ENCODE peak calls at places on chromosomes 13 and 19, in eight cellular contexts. K is A549, V is fibroblast of lung, Z is endothelial cell of umbilical vein, J is trophoblast cell, C is GM23248, H is OCI-LY7, U is Karpas-422. G is an unnamed sample.

GRCh38 chr19:41995959-41996797 is 2.1 kb upstream of the ATP1A3 start:
- DNase-seq in K (peak; percentile 72), V (no peak), Z (no peak), J (no peak), C (peak; percentile 40), H (peak; percentile 42), U (peak; percentile 83), G (no peak)

GRCh38 chr19:19345232-19345631 is 24.6 kb downstream of the MAU2 start:
- DNase-seq in K (no peak), V (no peak), Z (no peak), J (peak; percentile 2), C (no peak), H (no peak), U (no peak), G (no peak)

GRCh38 chr13:23867027-23867491 is 22.1 kb downstream of the MIPEP start:
- DNase-seq in K (no peak), V (peak; percentile 73), Z (peak; percentile 30), J (no peak), C (peak; percentile 78), H (no peak), U (no peak), G (no peak)

GRCh38 chr13:75792526-75793187 is 156.5 kb downstream of the LMO7 start:
- DNase-seq in K (peak; percentile 23), V (peak; percentile 69), Z (no peak), J (peak; percentile 91), C (no peak), H (no peak), U (no peak), G (no peak)

GRCh38 chr13:98523455-98524102 is 53.3 kb downstream of the STK24 start:
- DNase-seq in K (no peak), V (no peak), Z (no peak), J (no peak), C (no peak), H (peak; percentile 28), U (no peak), G (no peak)

GRCh38 chr13:26867451-26868067 is 107.0 kb upstream of the GPR12 start:
- DNase-seq in K (peak; percentile 5), V (peak; percentile 17), Z (peak; percentile 38), J (peak; percentile 58), C (peak; percentile 40), H (peak; percentile 13), U (peak; percentile 65), G (no peak)

GRCh38 chr13:65530688-65531087 is 1699.4 kb downstream of the PCDH9 start:
- DNase-seq in K (no peak), V (peak; percentile 14), Z (no peak), J (no peak), C (no peak), H (no peak), U (no peak), G (no peak)

GRCh38 chr13:36543671-36544070 is 111.4 kb downstream of the CCNA1 start:
- DNase-seq in K (no peak), V (no peak), Z (no peak), J (no peak), C (no peak), H (no peak), U (no peak), G (no peak)

GRCh38 chr19:49398001-49398615 is 10.1 kb downstream of the KASH5 start:
- DNase-seq in K (no peak), V (no peak), Z (no peak), J (no peak), C (no peak), H (no peak), U (no peak), G (no peak)

GRCh38 chr19:49398931-49399330 is 10.9 kb downstream of the KASH5 start:
- DNase-seq in K (no peak), V (no peak), Z (no peak), J (no peak), C (no peak), H (no peak), U (no peak), G (no peak)

GRCh38 chr19:49396738-49397505 is 8.9 kb downstream of the KASH5 start:
- DNase-seq in K (no peak), V (no peak), Z (no peak), J (no peak), C (no peak), H (no peak), U (no peak), G (no peak)

GRCh38 chr19:49403404-49404187 is 15.5 kb downstream of the KASH5 start:
- DNase-seq in K (no peak), V (peak; percentile 16), Z (no peak), J (no peak), C (no peak), H (peak; percentile 95), U (peak; percentile 97), G (peak; percentile 67)

DNA sequence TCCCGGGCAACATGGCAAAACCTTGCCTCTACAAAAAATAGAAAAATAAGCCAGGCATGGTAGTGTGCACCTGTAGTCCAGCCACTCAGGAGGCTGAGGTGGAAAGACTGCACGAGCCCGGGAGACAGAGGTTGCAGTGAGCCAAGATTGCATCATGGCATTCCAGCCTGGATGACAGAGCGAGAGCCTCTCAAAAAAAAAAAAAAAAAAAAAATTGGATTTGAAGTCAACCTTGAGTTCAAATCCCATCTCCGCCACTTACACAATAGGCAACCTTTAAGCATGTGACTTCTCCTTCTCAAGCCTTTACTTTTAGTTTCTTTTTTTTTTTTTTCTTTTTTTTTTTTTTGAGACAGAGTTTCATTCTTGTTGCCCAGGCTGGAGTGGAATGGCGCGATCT is 12.0 kb downstream of the KASH5 start:
- DNase-seq in K (no peak), V (no peak), Z (no peak), J (peak; percentile 37), C (peak; percentile 48), H (no peak), U (no peak), G (no peak)
- H3K4me1 ChIP-seq in K (no peaks in the 10 kb centered on the region), V (no peaks in the 10 kb centered on the region), Z (no peaks in the 10 kb centered on the region), J (peaks cover 4% of the 10 kb centered on the region), C (no peaks in the 10 kb centered on the region), H (peaks cover 62% of the 10 kb centered on the region), U (peaks cover 30% of the 10 kb centered on the region), G (peaks cover 9% of the 10 kb centered on the region)

GRCh38 chr13:38900188-38900587 is 90.4 kb downstream of the STOML3 start:
- DNase-seq in K (peak; percentile 1), V (no peak), Z (no peak), J (no peak), C (peak; percentile 15), H (no peak), U (peak; percentile 59), G (no peak)

GRCh38 chr13:38895075-38895474 is 95.6 kb downstream of the STOML3 start:
- DNase-seq in K (no peak), V (no peak), Z (no peak), J (no peak), C (no peak), H (no peak), U (no peak), G (no peak)

GRCh38 chr13:38899581-38899980 is 91.0 kb downstream of the STOML3 start:
- DNase-seq in K (no peak), V (no peak), Z (no peak), J (no peak), C (no peak), H (no peak), U (no peak), G (no peak)

GRCh38 chr13:38898481-38898880 is 92.2 kb downstream of the STOML3 start:
- DNase-seq in K (no peak), V (no peak), Z (no peak), J (no peak), C (no peak), H (no peak), U (no peak), G (no peak)

DNA sequence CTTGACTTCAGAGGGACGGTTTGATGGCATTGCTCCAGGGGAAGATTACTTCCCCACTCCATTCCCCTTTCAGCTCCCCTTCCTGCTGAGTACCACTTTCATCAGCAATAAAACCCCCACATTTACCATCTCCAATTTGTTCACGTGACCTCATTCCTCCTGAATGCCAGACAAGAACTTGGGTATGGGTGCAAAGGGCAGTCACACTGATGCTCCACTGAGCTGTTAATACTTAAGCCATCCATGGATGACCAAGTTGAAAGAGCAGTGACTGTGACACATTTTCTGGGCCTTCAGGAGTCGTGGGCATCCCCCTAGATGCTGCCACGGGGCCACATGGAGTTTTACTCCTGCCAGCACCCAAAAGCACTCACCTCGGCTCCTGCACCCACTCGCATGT is 93.1 kb downstream of the STOML3 start:
- DNase-seq in K (no peak), V (no peak), Z (no peak), J (no peak), C (no peak), H (no peak), U (no peak), G (no peak)
- H3K4me3 ChIP-seq in K (no peak overlapping the region), V (no peak overlapping the region), Z (no peak overlapping the region), J (no peak overlapping the region), C (no peak overlapping the region), H (no peak overlapping the region), U (no peak overlapping the region), G (no peak overlapping the region)

DNA sequence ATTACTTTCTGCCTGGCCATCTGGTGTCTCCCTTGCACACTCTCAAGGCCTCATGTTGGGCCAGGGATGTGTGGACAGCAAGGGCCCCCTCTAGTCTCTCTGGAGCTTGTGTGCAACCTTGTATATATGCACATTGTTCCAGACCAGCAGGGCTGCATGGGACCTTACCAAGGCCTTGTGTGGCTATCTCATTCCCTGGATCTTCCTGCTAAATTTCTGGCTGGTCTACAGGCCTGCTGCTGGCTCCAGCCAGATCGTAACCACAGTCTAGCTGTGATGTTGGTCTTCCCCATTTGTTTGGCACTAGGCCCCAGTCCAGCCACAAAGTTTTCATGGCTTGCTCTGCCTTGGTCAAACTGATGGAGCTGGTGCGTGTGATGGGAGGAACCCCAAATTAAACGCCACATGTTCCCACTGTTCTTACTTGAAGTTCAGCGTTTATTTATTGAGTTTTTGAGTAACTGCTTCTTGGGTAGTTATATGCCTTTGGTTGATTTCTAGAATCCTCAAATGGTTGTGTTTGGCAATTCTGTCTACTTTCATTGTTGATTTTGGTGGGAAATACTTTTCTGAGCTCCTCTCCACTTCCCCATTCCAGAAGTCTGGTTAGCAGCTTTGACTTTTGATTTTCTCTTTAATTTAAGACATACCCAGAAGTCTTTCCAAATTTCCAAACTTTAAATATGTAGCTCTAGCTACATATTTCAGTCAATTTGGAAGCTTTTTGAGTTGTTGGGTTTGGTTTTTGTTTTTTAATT is 56.4 kb downstream of the SIPA1L3 start:
- DNase-seq in K (no peak), V (peak; percentile 93), Z (peak; percentile 29), J (no peak), C (peak; percentile 51), H (peak; percentile 26), U (no peak), G (no peak)
- H3K4me2 ChIP-seq in K (no peak overlapping the region), V (peak overlapping the region; percentile 4), Z (no peak overlapping the region), J (no peak overlapping the region), C (peak overlapping the region; percentile 2), H (peak overlapping the region; percentile 54), U (no peak overlapping the region), G (no peak overlapping the region)

DNA sequence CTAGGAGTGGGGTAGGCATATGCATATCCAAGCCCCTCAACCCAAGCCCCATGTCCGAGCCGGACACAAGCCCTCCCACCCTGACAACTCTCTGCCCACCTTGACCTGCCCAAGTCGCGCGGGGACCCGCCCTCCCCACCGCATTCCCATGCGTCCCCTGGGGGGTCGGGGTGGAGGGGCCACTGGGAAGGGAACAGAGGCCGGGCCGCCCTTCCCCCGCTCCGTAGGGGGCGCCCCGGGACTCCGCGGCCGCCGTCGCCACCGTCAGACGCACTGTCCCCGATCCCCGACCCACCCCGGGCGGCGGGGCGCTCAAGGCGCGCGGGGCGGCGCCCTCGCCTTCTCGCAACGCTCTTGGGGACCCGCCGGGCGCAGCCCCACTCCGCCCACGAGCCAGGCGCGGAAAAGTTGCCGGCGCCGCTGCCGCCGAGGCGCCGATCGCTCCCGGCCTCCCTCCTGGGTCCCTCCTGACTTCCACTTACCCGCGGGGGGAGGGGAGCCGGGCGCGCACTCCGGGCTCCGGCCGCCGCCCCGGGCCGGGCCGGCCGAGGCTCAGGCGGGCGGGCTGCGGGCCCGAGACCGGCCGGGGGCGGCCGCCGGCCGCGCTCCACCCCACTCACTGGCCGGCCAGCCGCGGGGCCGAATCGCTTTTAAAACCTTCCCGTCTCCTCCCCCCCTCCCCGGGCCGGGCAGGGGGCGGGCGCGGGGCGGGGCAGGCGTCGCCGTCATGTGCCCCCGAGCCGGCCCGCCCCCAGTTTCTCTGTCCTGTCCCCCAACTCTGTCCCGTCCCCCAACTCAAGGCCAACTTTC is 34.4 kb upstream of the NANOS3 start:
- DNase-seq in K (no peak), V (peak; percentile 66), Z (peak; percentile 70), J (peak; percentile 71), C (peak; percentile 86), H (peak; percentile 36), U (peak; percentile 65), G (peak; percentile 86)
- H3K4me1 ChIP-seq in K (peaks cover 47% of the 10 kb centered on the region), V (peaks cover 28% of the 10 kb centered on the region), Z (peaks cover 34% of the 10 kb centered on the region), J (peaks cover 54% of the 10 kb centered on the region), C (peaks cover 31% of the 10 kb centered on the region), H (peaks cover 66% of the 10 kb centered on the region), U (peaks cover 41% of the 10 kb centered on the region), G (peaks cover 71% of the 10 kb centered on the region)

G was measured in PC-9.